ENCODE peak calls at places on chromosome 19, in six cellular contexts. X, A, L, K, J and B are unnamed samples.

GRCh38 chr19:38869836-38870607 is 8.1 kb downstream of the RINL start:
- DNase-seq in X (peak; percentile 89), A (peak; percentile 82), L (peak; percentile 91), K (peak; percentile 44), J (peak; percentile 37), B (peak; percentile 97)

GRCh38 chr19:11507370-11508078 is 1.9 kb upstream of the ZNF653 start:
- DNase-seq in X (no peak), A (no peak), L (no peak), K (no peak), J (no peak), B (no peak)

GRCh38 chr19:44212865-44213346 is 574 bp downstream of the ZNF227 start:
- DNase-seq in X (peak; percentile 40), A (no peak), L (peak; percentile 51), K (peak; percentile 35), J (no peak), B (no peak)

GRCh38 chr19:35585844-35586243 is at the start of gene PMIS2:
- DNase-seq in X (peak; percentile 37), A (no peak), L (peak; percentile 78), K (no peak), J (no peak), B (no peak)

GRCh38 chr19:50377051-50377441 is 789 bp downstream of the NR1H2 start:
- DNase-seq in X (peak; percentile 75), A (no peak), L (peak; percentile 90), K (no peak), J (no peak), B (no peak)

GRCh38 chr19:42697884-42698283 is 42.4 kb downstream of the PSG3 start:
- DNase-seq in X (no peak), A (no peak), L (no peak), K (no peak), J (no peak), B (no peak)

GRCh38 chr19:16661480-16662034 is 618 bp downstream of the TMEM38A start:
- DNase-seq in X (no peak), A (peak; percentile 59), L (peak; percentile 69), K (no peak), J (no peak), B (peak; percentile 83)

GRCh38 chr19:3575949-3576673 is 3.4 kb downstream of the HMG20B start:
- DNase-seq in X (no peak), A (no peak), L (no peak), K (no peak), J (no peak), B (no peak)

GRCh38 chr19:8663920-8664670 is 33.7 kb downstream of the NFILZ start:
- DNase-seq in X (no peak), A (no peak), L (no peak), K (no peak), J (no peak), B (no peak)

GRCh38 chr19:10871711-10872550 is 578 bp downstream of the CARM1 start:
- DNase-seq in X (no peak), A (no peak), L (peak; percentile 71), K (no peak), J (no peak), B (peak; percentile 91)

GRCh38 chr19:1790054-1790762 is 21.9 kb downstream of the ATP8B3 start:
- DNase-seq in X (peak; percentile 48), A (no peak), L (no peak), K (no peak), J (no peak), B (no peak)

GRCh38 chr19:8355631-8356402 is 8.1 kb upstream of the ANGPTL4 start:
- DNase-seq in X (peak; percentile 91), A (peak; percentile 81), L (no peak), K (peak; percentile 98), J (no peak), B (peak; percentile 70)

GRCh38 chr19:8371011-8371804 is 7.3 kb downstream of the ANGPTL4 start:
- DNase-seq in X (no peak), A (no peak), L (no peak), K (no peak), J (no peak), B (no peak)

GRCh38 chr19:42051166-42052115 is 18.6 kb downstream of the GRIK5 start:
- DNase-seq in X (no peak), A (no peak), L (no peak), K (no peak), J (no peak), B (peak; percentile 53)

GRCh38 chr19:49407482-49408015 is 15.7 kb downstream of the PTH2 start:
- DNase-seq in X (no peak), A (no peak), L (no peak), K (no peak), J (no peak), B (no peak)

GRCh38 chr19:49570138-49570856 is 10.1 kb downstream of the NOSIP start:
- DNase-seq in X (peak; percentile 92), A (peak; percentile 67), L (peak; percentile 86), K (peak; percentile 89), J (no peak), B (no peak)

GRCh38 chr19:12794196-12794921 is 3.1 kb downstream of the JUNB start:
- DNase-seq in X (peak; percentile 66), A (no peak), L (no peak), K (peak; percentile 61), J (no peak), B (no peak)

GRCh38 chr19:11797491-11797890 is 832 bp upstream of the ZNF491 start:
- DNase-seq in X (peak; percentile 18), A (peak; percentile 79), L (peak; percentile 90), K (peak; percentile 90), J (no peak), B (peak; percentile 86)

GRCh38 chr19:1173160-1173844 is 766 bp downstream of the SBNO2 start:
- DNase-seq in X (no peak), A (no peak), L (peak; percentile 78), K (no peak), J (no peak), B (no peak)

GRCh38 chr19:5154129-5154798 is 185.4 kb downstream of the KDM4B start:
- DNase-seq in X (peak; percentile 26), A (no peak), L (peak; percentile 91), K (no peak), J (no peak), B (peak; percentile 67)

GRCh38 chr19:5001547-5002131 is 32.7 kb downstream of the KDM4B start:
- DNase-seq in X (peak; percentile 62), A (no peak), L (peak; percentile 81), K (peak; percentile 63), J (no peak), B (no peak)

GRCh38 chr19:17070421-17070820 is 4.8 kb downstream of the HAUS8 start:
- DNase-seq in X (no peak), A (no peak), L (no peak), K (no peak), J (no peak), B (no peak)

GRCh38 chr19:516884-517424 is 9.7 kb downstream of the TPGS1 start:
- DNase-seq in X (no peak), A (no peak), L (no peak), K (no peak), J (no peak), B (no peak)

GRCh38 chr19:32671883-32672282 is 3.1 kb downstream of the ANKRD27 start:
- DNase-seq in X (no peak), A (no peak), L (no peak), K (no peak), J (no peak), B (no peak)

GRCh38 chr19:51027873-51028272 is 1.5 kb upstream of the KLK11 start:
- DNase-seq in X (no peak), A (no peak), L (no peak), K (no peak), J (no peak), B (no peak)

GRCh38 chr19:1513492-1514294 is 874 bp upstream of the ADAMTSL5 start:
- DNase-seq in X (peak; percentile 59), A (no peak), L (peak; percentile 83), K (peak; percentile 42), J (no peak), B (no peak)

GRCh38 chr19:7216373-7216902 is 77.8 kb downstream of the INSR start:
- DNase-seq in X (no peak), A (no peak), L (no peak), K (no peak), J (no peak), B (no peak)

GRCh38 chr19:7215176-7215575 is 79.0 kb downstream of the INSR start:
- DNase-seq in X (no peak), A (no peak), L (no peak), K (no peak), J (no peak), B (no peak)

GRCh38 chr19:7214329-7215089 is 79.7 kb downstream of the INSR start:
- DNase-seq in X (no peak), A (no peak), L (no peak), K (no peak), J (no peak), B (no peak)

GRCh38 chr19:7211191-7211988 is 82.8 kb downstream of the INSR start:
- DNase-seq in X (no peak), A (peak; percentile 71), L (peak; percentile 65), K (no peak), J (no peak), B (no peak)

GRCh38 chr19:7213628-7214328 is 80.4 kb downstream of the INSR start:
- DNase-seq in X (no peak), A (no peak), L (peak; percentile 51), K (no peak), J (no peak), B (no peak)
- H3K27ac ChIP-seq in X (no peak overlapping the region), A (peak overlapping the region; percentile 62), L (no peak overlapping the region), K (no peak overlapping the region), J (no peak overlapping the region), B (no peak overlapping the region)

GRCh38 chr19:28634031-28634328 is 579.0 kb downstream of the UQCRFS1 start:
- DNase-seq in X (no peak), A (no peak), L (no peak), K (no peak), J (no peak), B (no peak)
- H3K9me3 ChIP-seq in X (peaks cover 21% of the 10 kb centered on the region), A (peaks cover 14% of the 10 kb centered on the region), L (no peaks in the 10 kb centered on the region), K (no peaks in the 10 kb centered on the region), J (no peaks in the 10 kb centered on the region), B (no peaks in the 10 kb centered on the region)

GRCh38 chr19:18487576-18488402 is 34.1 kb downstream of the ELL start:
- DNase-seq in X (no peak), A (no peak), L (no peak), K (no peak), J (no peak), B (no peak)
- H3K27ac ChIP-seq in X (peak overlapping the region; percentile 19), A (peak overlapping the region; percentile 86), L (no peak overlapping the region), K (no peak overlapping the region), J (no peak overlapping the region), B (no peak overlapping the region)

DNA sequence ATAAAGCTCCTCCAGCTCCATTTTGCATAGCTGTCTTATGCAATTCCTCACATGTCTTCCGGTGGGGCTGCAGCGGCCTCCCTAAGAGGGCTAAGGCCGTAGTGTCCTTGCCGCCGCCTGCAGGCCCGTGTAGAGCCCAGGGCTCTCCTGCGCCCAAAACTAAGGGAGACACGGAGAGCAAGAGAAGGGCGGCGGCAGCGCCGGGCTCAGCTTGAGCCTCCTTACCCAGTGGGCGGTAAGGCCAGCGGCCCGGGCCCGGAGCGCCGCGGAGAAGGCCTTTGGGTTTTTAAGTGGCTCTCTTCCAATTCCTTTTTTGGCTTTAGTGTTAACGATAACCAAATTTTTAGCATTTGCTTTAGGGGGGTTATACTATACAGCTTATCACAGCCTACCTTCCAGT is 30.1 kb downstream of the ZNF677 start:
- DNase-seq in X (no peak), A (no peak), L (no peak), K (no peak), J (no peak), B (no peak)
- H3K9me3 ChIP-seq in X (peaks cover 62% of the 10 kb centered on the region), A (peaks cover 86% of the 10 kb centered on the region), L (peaks cover 54% of the 10 kb centered on the region), K (no peaks in the 10 kb centered on the region), J (no peaks in the 10 kb centered on the region), B (no peaks in the 10 kb centered on the region)

GRCh38 chr19:15129856-15130580 is 22.8 kb downstream of the SYDE1 start:
- DNase-seq in X (no peak), A (no peak), L (no peak), K (no peak), J (no peak), B (no peak)
- H3K27ac ChIP-seq in X (no peak overlapping the region), A (no peak overlapping the region), L (no peak overlapping the region), K (no peak overlapping the region), J (peak overlapping the region; percentile 83), B (no peak overlapping the region)